ENCODE peak calls at places on chromosomes 11 and 22, in nine cellular contexts. One of them, this sample, is unnamed.
A peak's percentile ranks its signal among the peaks of the same experiment; 100 is the strongest.

GRCh38 chr11:10638285-10638684 is 55.3 kb downstream of the IRAG1 start:
- DNase-seq in stimulated activated CD4-positive, alpha-beta T cell treated with anti-CD3 and anti-CD28 coated beads, Interleukin-1b, Interleukin-23, amount 100 ng/mL, for 24 hours: no peak
- DNase-seq in activated T-cell treated with anti-CD3 and anti-CD28 coated beads for 1 hour: no peak
- DNase-seq in M059J: no peak
- DNase-seq in NCI-H82: no peak
- DNase-seq in left cardiac atrium: no peak
- DNase-seq in stimulated activated CD8-positive, alpha-beta memory T cell treated with anti-CD3 and anti-CD28 coated beads, Interleukin-7, amount 100 ng/mL, for 4 hours: no peak
- DNase-seq in A549: no peak
- DNase-seq in cardiac muscle cell: no peak
- DNase-seq in this sample: no peak

GRCh38 chr11:61833926-61834277 is 5.8 kb downstream of the FADS2 start:
- DNase-seq in stimulated activated CD4-positive, alpha-beta T cell treated with anti-CD3 and anti-CD28 coated beads, Interleukin-1b, Interleukin-23, amount 100 ng/mL, for 24 hours: no peak
- DNase-seq in activated T-cell treated with anti-CD3 and anti-CD28 coated beads for 1 hour: no peak
- DNase-seq in M059J: no peak
- DNase-seq in NCI-H82: no peak
- DNase-seq in left cardiac atrium: no peak
- DNase-seq in stimulated activated CD8-positive, alpha-beta memory T cell treated with anti-CD3 and anti-CD28 coated beads, Interleukin-7, amount 100 ng/mL, for 4 hours: no peak
- DNase-seq in A549: no peak
- DNase-seq in cardiac muscle cell: no peak
- DNase-seq in this sample: no peak

GRCh38 chr22:27686534-27686933 is 115.0 kb downstream of the MN1 start:
- DNase-seq in stimulated activated CD4-positive, alpha-beta T cell treated with anti-CD3 and anti-CD28 coated beads, Interleukin-1b, Interleukin-23, amount 100 ng/mL, for 24 hours: no peak
- DNase-seq in activated T-cell treated with anti-CD3 and anti-CD28 coated beads for 1 hour: no peak
- DNase-seq in M059J: peak; percentile 82
- DNase-seq in NCI-H82: no peak
- DNase-seq in left cardiac atrium: peak; percentile 89
- DNase-seq in stimulated activated CD8-positive, alpha-beta memory T cell treated with anti-CD3 and anti-CD28 coated beads, Interleukin-7, amount 100 ng/mL, for 4 hours: no peak
- DNase-seq in A549: peak; percentile 85
- DNase-seq in cardiac muscle cell: peak; percentile 91
- DNase-seq in this sample: peak; percentile 40

GRCh38 chr11:131928992-131929391 is 558.6 kb downstream of the NTM start:
- DNase-seq in stimulated activated CD4-positive, alpha-beta T cell treated with anti-CD3 and anti-CD28 coated beads, Interleukin-1b, Interleukin-23, amount 100 ng/mL, for 24 hours: no peak
- DNase-seq in activated T-cell treated with anti-CD3 and anti-CD28 coated beads for 1 hour: no peak
- DNase-seq in M059J: no peak
- DNase-seq in NCI-H82: no peak
- DNase-seq in left cardiac atrium: no peak
- DNase-seq in stimulated activated CD8-positive, alpha-beta memory T cell treated with anti-CD3 and anti-CD28 coated beads, Interleukin-7, amount 100 ng/mL, for 4 hours: no peak
- DNase-seq in A549: no peak
- DNase-seq in cardiac muscle cell: no peak
- DNase-seq in this sample: no peak

GRCh38 chr22:36803358-36803757 is 13.5 kb downstream of the PVALB start:
- DNase-seq in stimulated activated CD4-positive, alpha-beta T cell treated with anti-CD3 and anti-CD28 coated beads, Interleukin-1b, Interleukin-23, amount 100 ng/mL, for 24 hours: no peak
- DNase-seq in activated T-cell treated with anti-CD3 and anti-CD28 coated beads for 1 hour: no peak
- DNase-seq in M059J: no peak
- DNase-seq in NCI-H82: no peak
- DNase-seq in left cardiac atrium: no peak
- DNase-seq in stimulated activated CD8-positive, alpha-beta memory T cell treated with anti-CD3 and anti-CD28 coated beads, Interleukin-7, amount 100 ng/mL, for 4 hours: no peak
- DNase-seq in A549: no peak
- DNase-seq in cardiac muscle cell: no peak
- DNase-seq in this sample: no peak

GRCh38 chr22:45905924-45906865 is 70.8 kb downstream of the WNT7B start:
- DNase-seq in stimulated activated CD4-positive, alpha-beta T cell treated with anti-CD3 and anti-CD28 coated beads, Interleukin-1b, Interleukin-23, amount 100 ng/mL, for 24 hours: no peak
- DNase-seq in activated T-cell treated with anti-CD3 and anti-CD28 coated beads for 1 hour: no peak
- DNase-seq in M059J: no peak
- DNase-seq in NCI-H82: no peak
- DNase-seq in left cardiac atrium: peak; percentile 48
- DNase-seq in stimulated activated CD8-positive, alpha-beta memory T cell treated with anti-CD3 and anti-CD28 coated beads, Interleukin-7, amount 100 ng/mL, for 4 hours: no peak
- DNase-seq in A549: no peak
- DNase-seq in cardiac muscle cell: peak; percentile 21
- DNase-seq in this sample: no peak

GRCh38 chr11:70201876-70202861 is 927 bp upstream of the FADD start:
- DNase-seq in stimulated activated CD4-positive, alpha-beta T cell treated with anti-CD3 and anti-CD28 coated beads, Interleukin-1b, Interleukin-23, amount 100 ng/mL, for 24 hours: no peak
- DNase-seq in activated T-cell treated with anti-CD3 and anti-CD28 coated beads for 1 hour: no peak
- DNase-seq in M059J: no peak
- DNase-seq in NCI-H82: no peak
- DNase-seq in left cardiac atrium: peak; percentile 28
- DNase-seq in stimulated activated CD8-positive, alpha-beta memory T cell treated with anti-CD3 and anti-CD28 coated beads, Interleukin-7, amount 100 ng/mL, for 4 hours: no peak
- DNase-seq in A549: no peak
- DNase-seq in cardiac muscle cell: no peak
- DNase-seq in this sample: no peak

GRCh38 chr11:9868641-9869040 is 204.8 kb downstream of the SWAP70 start:
- DNase-seq in stimulated activated CD4-positive, alpha-beta T cell treated with anti-CD3 and anti-CD28 coated beads, Interleukin-1b, Interleukin-23, amount 100 ng/mL, for 24 hours: no peak
- DNase-seq in activated T-cell treated with anti-CD3 and anti-CD28 coated beads for 1 hour: no peak
- DNase-seq in M059J: peak; percentile 19
- DNase-seq in NCI-H82: no peak
- DNase-seq in left cardiac atrium: no peak
- DNase-seq in stimulated activated CD8-positive, alpha-beta memory T cell treated with anti-CD3 and anti-CD28 coated beads, Interleukin-7, amount 100 ng/mL, for 4 hours: no peak
- DNase-seq in A549: no peak
- DNase-seq in cardiac muscle cell: no peak
- DNase-seq in this sample: no peak

GRCh38 chr11:68890490-68891231 is 13.0 kb downstream of the MRPL21 start:
- DNase-seq in stimulated activated CD4-positive, alpha-beta T cell treated with anti-CD3 and anti-CD28 coated beads, Interleukin-1b, Interleukin-23, amount 100 ng/mL, for 24 hours: no peak
- DNase-seq in activated T-cell treated with anti-CD3 and anti-CD28 coated beads for 1 hour: no peak
- DNase-seq in M059J: no peak
- DNase-seq in NCI-H82: no peak
- DNase-seq in left cardiac atrium: peak; percentile 91
- DNase-seq in stimulated activated CD8-positive, alpha-beta memory T cell treated with anti-CD3 and anti-CD28 coated beads, Interleukin-7, amount 100 ng/mL, for 4 hours: no peak
- DNase-seq in A549: no peak
- DNase-seq in cardiac muscle cell: no peak
- DNase-seq in this sample: peak; percentile 95

GRCh38 chr11:103920449-103920848 is 116.0 kb upstream of the DDI1 start:
- DNase-seq in stimulated activated CD4-positive, alpha-beta T cell treated with anti-CD3 and anti-CD28 coated beads, Interleukin-1b, Interleukin-23, amount 100 ng/mL, for 24 hours: no peak
- DNase-seq in activated T-cell treated with anti-CD3 and anti-CD28 coated beads for 1 hour: no peak
- DNase-seq in M059J: peak; percentile 53
- DNase-seq in NCI-H82: no peak
- DNase-seq in left cardiac atrium: no peak
- DNase-seq in stimulated activated CD8-positive, alpha-beta memory T cell treated with anti-CD3 and anti-CD28 coated beads, Interleukin-7, amount 100 ng/mL, for 4 hours: no peak
- DNase-seq in A549: no peak
- DNase-seq in cardiac muscle cell: no peak
- DNase-seq in this sample: no peak

GRCh38 chr11:63918576-63919171 is 1.7 kb upstream of the RCOR2 start:
- DNase-seq in stimulated activated CD4-positive, alpha-beta T cell treated with anti-CD3 and anti-CD28 coated beads, Interleukin-1b, Interleukin-23, amount 100 ng/mL, for 24 hours: no peak
- DNase-seq in activated T-cell treated with anti-CD3 and anti-CD28 coated beads for 1 hour: no peak
- DNase-seq in M059J: peak; percentile 44
- DNase-seq in NCI-H82: peak; percentile 96
- DNase-seq in left cardiac atrium: no peak
- DNase-seq in stimulated activated CD8-positive, alpha-beta memory T cell treated with anti-CD3 and anti-CD28 coated beads, Interleukin-7, amount 100 ng/mL, for 4 hours: no peak
- DNase-seq in A549: no peak
- DNase-seq in cardiac muscle cell: no peak
- DNase-seq in this sample: peak; percentile 35

GRCh38 chr11:120517390-120518315 is 6.1 kb downstream of the GRIK4 start:
- DNase-seq in stimulated activated CD4-positive, alpha-beta T cell treated with anti-CD3 and anti-CD28 coated beads, Interleukin-1b, Interleukin-23, amount 100 ng/mL, for 24 hours: no peak
- DNase-seq in activated T-cell treated with anti-CD3 and anti-CD28 coated beads for 1 hour: no peak
- DNase-seq in M059J: peak; percentile 48
- DNase-seq in NCI-H82: no peak
- DNase-seq in left cardiac atrium: no peak
- DNase-seq in stimulated activated CD8-positive, alpha-beta memory T cell treated with anti-CD3 and anti-CD28 coated beads, Interleukin-7, amount 100 ng/mL, for 4 hours: no peak
- DNase-seq in A549: no peak
- DNase-seq in cardiac muscle cell: peak; percentile 35
- DNase-seq in this sample: no peak

GRCh38 chr11:32071811-32072210 is 19.1 kb upstream of the RCN1 start:
- DNase-seq in stimulated activated CD4-positive, alpha-beta T cell treated with anti-CD3 and anti-CD28 coated beads, Interleukin-1b, Interleukin-23, amount 100 ng/mL, for 24 hours: no peak
- DNase-seq in activated T-cell treated with anti-CD3 and anti-CD28 coated beads for 1 hour: no peak
- DNase-seq in M059J: peak; percentile 76
- DNase-seq in NCI-H82: peak; percentile 54
- DNase-seq in left cardiac atrium: no peak
- DNase-seq in stimulated activated CD8-positive, alpha-beta memory T cell treated with anti-CD3 and anti-CD28 coated beads, Interleukin-7, amount 100 ng/mL, for 4 hours: no peak
- DNase-seq in A549: peak; percentile 41
- DNase-seq in cardiac muscle cell: peak; percentile 35
- DNase-seq in this sample: no peak

GRCh38 chr22:19619144-19620009 is 94.9 kb upstream of the SEPTIN5 start:
- DNase-seq in stimulated activated CD4-positive, alpha-beta T cell treated with anti-CD3 and anti-CD28 coated beads, Interleukin-1b, Interleukin-23, amount 100 ng/mL, for 24 hours: no peak
- DNase-seq in activated T-cell treated with anti-CD3 and anti-CD28 coated beads for 1 hour: no peak
- DNase-seq in M059J: no peak
- DNase-seq in NCI-H82: peak; percentile 85
- DNase-seq in left cardiac atrium: no peak
- DNase-seq in stimulated activated CD8-positive, alpha-beta memory T cell treated with anti-CD3 and anti-CD28 coated beads, Interleukin-7, amount 100 ng/mL, for 4 hours: no peak
- DNase-seq in A549: no peak
- DNase-seq in cardiac muscle cell: no peak
- DNase-seq in this sample: no peak

This sample was measured in BE2C.